ENCODE peak calls at places on chromosomes 13 and 19, in seven cellular contexts. K is WTC11; T is sciatic nerve; C is IMR-90; A is central memory CD8-positive, alpha-beta T cell; Y is activated T-cell treated with anti-CD3 and anti-CD28 coated beads, Interleukin-2, amount 50 U/mL, for 4 hours; U is T-helper 17 cell. G is an unnamed sample.

GRCh38 chr13:98957731-98958442 is 20.0 kb downstream of the DOCK9 start:
- ATAC-seq in K (no peak), T (peak), C (no peak), A (no peak), Y (no peak), U (no peak), G (no peak)

GRCh38 chr13:19959831-19960672 is 1.5 kb downstream of the ZMYM2 start:
- ATAC-seq in K (peak), T (peak), C (peak), A (peak), Y (peak), U (peak), G (peak)

GRCh38 chr13:60162096-60162495 is 1.6 kb downstream of the DIAPH3 start:
- ATAC-seq in K (no peak), T (no peak), C (no peak), A (no peak), Y (no peak), U (no peak), G (no peak)

GRCh38 chr19:50897191-50897607 is 14.0 kb downstream of the KLK4 start:
- ATAC-seq in K (no peak), T (no peak), C (no peak), A (no peak), Y (no peak), U (peak), G (peak)

GRCh38 chr19:13894552-13894951 is 11.4 kb downstream of the BRME1 start:
- ATAC-seq in K (no peak), T (no peak), C (no peak), A (no peak), Y (no peak), U (no peak), G (no peak)

GRCh38 chr19:39677931-39678889 is 22.5 kb downstream of the LGALS16 start:
- ATAC-seq in K (peak), T (no peak), C (peak), A (no peak), Y (no peak), U (no peak), G (no peak)

GRCh38 chr19:3707868-3708206 is 347 bp upstream of the TJP3 start:
- ATAC-seq in K (no peak), T (no peak), C (no peak), A (no peak), Y (no peak), U (no peak), G (no peak)

GRCh38 chr13:51733656-51734334 is 70.2 kb downstream of the DHRS12 start:
- ATAC-seq in K (peak), T (peak), C (no peak), A (no peak), Y (no peak), U (no peak), G (no peak)

GRCh38 chr19:4695224-4695731 is 25.1 kb upstream of the MYDGF start:
- ATAC-seq in K (no peak), T (no peak), C (no peak), A (no peak), Y (no peak), U (no peak), G (no peak)

GRCh38 chr19:51799311-51799997 is 4.5 kb downstream of the FPR3 start:
- ATAC-seq in K (no peak), T (peak), C (peak), A (no peak), Y (no peak), U (no peak), G (no peak)

GRCh38 chr19:31058676-31059075 is 290.6 kb downstream of the TSHZ3 start:
- ATAC-seq in K (no peak), T (no peak), C (no peak), A (no peak), Y (no peak), U (no peak), G (no peak)

GRCh38 chr13:51534075-51534817 is 50.0 kb upstream of the WDFY2 start:
- ATAC-seq in K (no peak), T (peak), C (no peak), A (peak), Y (peak), U (peak), G (no peak)

GRCh38 chr13:88908896-88909535 is 1237.8 kb downstream of the SLITRK5 start:
- ATAC-seq in K (no peak), T (peak), C (no peak), A (no peak), Y (no peak), U (no peak), G (no peak)

GRCh38 chr13:30846844-30847243 is 59.2 kb upstream of the MEDAG start:
- ATAC-seq in K (no peak), T (no peak), C (no peak), A (no peak), Y (no peak), U (peak), G (no peak)

GRCh38 chr13:38045278-38046048 is 175.9 kb upstream of the TRPC4 start:
- ATAC-seq in K (peak), T (no peak), C (peak), A (no peak), Y (no peak), U (no peak), G (no peak)

GRCh38 chr19:14954071-14954655 is 12.9 kb downstream of the OR7C2 start:
- ATAC-seq in K (peak), T (no peak), C (no peak), A (no peak), Y (no peak), U (no peak), G (no peak)

GRCh38 chr13:51071493-51071892 is 39.6 kb downstream of the C13orf42 start:
- ATAC-seq in K (peak), T (no peak), C (no peak), A (no peak), Y (no peak), U (no peak), G (no peak)

GRCh38 chr13:67136157-67136556 is 94.0 kb downstream of the PCDH9 start:
- ATAC-seq in K (no peak), T (no peak), C (no peak), A (no peak), Y (no peak), U (no peak), G (no peak)